ENCODE peak calls at places on chromosomes 4 and X, in five cellular contexts. U is HepG2, W is spleen, R is H1, N is GM23338. O is an unnamed sample. For H3K4me1, the result is how much of the 10 kb centered on the place peaks cover.

GRCh38 chr4:148375581-148375980 is 66.6 kb downstream of the NR3C2 start:
- DNase-seq in U (no peak), W (no peak), R (no peak), N (no peak), O (no peak)

GRCh38 chr4:175953960-175954521 is 111.6 kb upstream of the WDR17 start:
- DNase-seq in U (no peak), W (no peak), R (no peak), N (peak), O (no peak)

GRCh38 chr4:156672492-156672891 is 299.1 kb downstream of the PDGFC start:
- DNase-seq in U (no peak), W (no peak), R (no peak), N (no peak), O (no peak)

GRCh38 chr4:186537843-186538521 is 17.4 kb downstream of the MTNR1A start:
- DNase-seq in U (no peak), W (no peak), R (no peak), N (no peak), O (no peak)

GRCh38 chr4:41746025-41746439 is 2.5 kb downstream of the PHOX2B start:
- DNase-seq in U (no peak), W (no peak), R (no peak), N (peak), O (no peak)

GRCh38 chrX:112545051-112545450 is 134.7 kb downstream of the LHFPL1 start:
- DNase-seq in U (no peak), W (no peak), R (no peak), N (no peak), O (no peak)

GRCh38 chrX:15384304-15384703 is at the start of gene VEGFD:
- DNase-seq in U (peak), W (no peak), R (no peak), N (peak), O (no peak)

GRCh38 chrX:23511783-23512182 is 155.5 kb upstream of the PRDX4 start:
- DNase-seq in U (no peak), W (no peak), R (no peak), N (no peak), O (no peak)

GRCh38 chr4:145482209-145483021 is 762 bp downstream of the SMAD1 start:
- DNase-seq in U (peak), W (peak), R (no peak), N (peak), O (peak)

GRCh38 chr4:20618010-20618409 is 82.2 kb upstream of the PACRGL start:
- DNase-seq in U (no peak), W (no peak), R (no peak), N (no peak), O (no peak)

GRCh38 chrX:13965531-13965930 is 64.2 kb downstream of the GEMIN8 start:
- DNase-seq in U (no peak), W (no peak), R (no peak), N (peak), O (no peak)

GRCh38 chr4:125125256-125125655 is 189.5 kb upstream of the FAT4 start:
- DNase-seq in U (no peak), W (no peak), R (no peak), N (peak), O (no peak)

GRCh38 chr4:109671350-109671749 is 31.9 kb downstream of the CASP6 start:
- DNase-seq in U (no peak), W (no peak), R (no peak), N (no peak), O (no peak)

GRCh38 chr4:10167201-10167600 is 50.6 kb upstream of the WDR1 start:
- DNase-seq in U (no peak), W (no peak), R (no peak), N (no peak), O (no peak)

GRCh38 chrX:96147645-96148044 is 537.0 kb upstream of the DIAPH2 start:
- DNase-seq in U (no peak), W (no peak), R (no peak), N (no peak), O (no peak)

GRCh38 chr4:101211146-101211553 is 136.2 kb downstream of the PPP3CA start:
- DNase-seq in U (peak), W (no peak), R (no peak), N (peak), O (no peak)

GRCh38 chr4:112975567-112976355 is 73.7 kb upstream of the ANK2 start:
- DNase-seq in U (no peak), W (no peak), R (no peak), N (no peak), O (no peak)

GRCh38 chrX:23742174-23742692 is 843 bp downstream of the ACOT9 start:
- DNase-seq in U (peak), W (no peak), R (peak), N (peak), O (no peak)

GRCh38 chr4:102791318-102791835 is 30.6 kb upstream of the MANBA start:
- DNase-seq in U (no peak), W (no peak), R (no peak), N (no peak), O (no peak)

GRCh38 chr4:135724426-135724825 is 1522.8 kb upstream of the PABPC4L start:
- DNase-seq in U (no peak), W (no peak), R (no peak), N (no peak), O (no peak)

GRCh38 chr4:186927624-186928023 is 204.0 kb upstream of the FAT1 start:
- DNase-seq in U (no peak), W (no peak), R (no peak), N (no peak), O (no peak)

GRCh38 chrX:70398899-70399298 is 24.2 kb upstream of the GDPD2 start:
- DNase-seq in U (peak), W (no peak), R (no peak), N (no peak), O (no peak)

GRCh38 chr4:87589531-87589930 is 18.8 kb upstream of the DSPP start:
- DNase-seq in U (no peak), W (no peak), R (no peak), N (no peak), O (no peak)

GRCh38 chr4:37847311-37847710 is 20.8 kb downstream of the PGM2 start:
- DNase-seq in U (no peak), W (no peak), R (no peak), N (no peak), O (no peak)

GRCh38 chr4:144295286-144295995 is 154.9 kb upstream of the GYPA start:
- DNase-seq in U (no peak), W (no peak), R (no peak), N (no peak), O (no peak)

GRCh38 chrX:51148848-51149247 is 183.8 kb upstream of the NUDT10 start:
- DNase-seq in U (no peak), W (no peak), R (peak), N (peak), O (no peak)

GRCh38 chr4:130257271-130257670 is 1161.3 kb downstream of the C4orf33 start:
- DNase-seq in U (no peak), W (no peak), R (no peak), N (no peak), O (no peak)

GRCh38 chr4:189096717-189097116 is 844.0 kb upstream of the FRG1 start:
- DNase-seq in U (no peak), W (no peak), R (no peak), N (peak), O (no peak)

GRCh38 chr4:121998024-121998423 is 46.2 kb upstream of the TRPC3 start:
- DNase-seq in U (no peak), W (peak), R (no peak), N (peak), O (no peak)

GRCh38 chr4:55216871-55217635 is 91.7 kb upstream of the KDR start:
- DNase-seq in U (no peak), W (no peak), R (no peak), N (no peak), O (no peak)

GRCh38 chr4:55906999-55907398 is 41.7 kb upstream of the CEP135 start:
- DNase-seq in U (no peak), W (no peak), R (no peak), N (no peak), O (no peak)

GRCh38 chr4:55382515-55383003 is 13.2 kb upstream of the TMEM165 start:
- DNase-seq in U (no peak), W (no peak), R (no peak), N (no peak), O (no peak)

GRCh38 chr4:164538061-164538460 is 215.9 kb upstream of the SMIM31 start:
- DNase-seq in U (no peak), W (no peak), R (no peak), N (no peak), O (no peak)

GRCh38 chr4:45732161-45732560 is 391.7 kb downstream of the GABRG1 start:
- DNase-seq in U (no peak), W (no peak), R (no peak), N (peak), O (no peak)

GRCh38 chrX:24513416-24513815 is 48.3 kb downstream of the PDK3 start:
- DNase-seq in U (no peak), W (no peak), R (no peak), N (no peak), O (no peak)

GRCh38 chrX:38335382-38335781 is 8.1 kb upstream of the RPGR start:
- DNase-seq in U (no peak), W (no peak), R (no peak), N (no peak), O (no peak)

DNA sequence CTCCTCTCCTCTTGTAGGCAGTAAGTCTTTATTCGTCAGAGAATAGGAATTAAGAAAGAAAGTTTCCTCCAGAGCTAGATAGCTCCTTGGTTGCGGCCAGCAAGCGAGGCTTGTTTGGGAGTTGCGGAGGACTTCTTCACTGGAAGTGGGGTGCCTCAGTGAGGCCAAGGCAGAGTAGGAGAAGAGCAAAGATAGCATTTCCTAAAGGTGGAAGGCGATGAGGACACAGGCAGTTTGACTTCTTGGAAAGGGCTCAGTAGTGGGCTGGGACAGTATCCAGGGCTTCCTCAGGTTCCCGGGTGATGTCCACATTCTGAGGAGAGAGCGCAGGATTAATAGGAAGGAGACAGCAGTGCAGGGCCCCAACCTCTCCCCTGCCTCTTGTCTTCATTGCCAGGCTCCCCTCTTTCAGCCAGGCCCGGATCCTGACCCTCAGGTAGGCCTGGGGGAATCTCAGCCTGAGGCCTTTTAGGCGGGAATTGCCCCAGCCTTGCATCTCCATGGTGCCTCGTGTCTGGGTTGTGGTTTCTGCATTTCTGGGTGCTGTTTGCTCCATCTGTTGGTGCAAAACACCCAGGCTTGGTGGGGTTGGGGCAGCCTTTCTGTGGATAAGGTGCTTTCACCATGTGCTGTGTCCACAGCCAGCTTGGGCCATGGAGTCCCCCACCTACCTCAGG is 12.7 kb downstream of the TRO start:
- DNase-seq in U (no peak), W (no peak), R (no peak), N (no peak), O (no peak)
- H3K4me1 ChIP-seq in U (under half), W (under half), R (under half), N (under half), O (under half)

GRCh38 chrX:12899506-12899905 is 6.9 kb upstream of the TLR8 start:
- DNase-seq in U (no peak), W (no peak), R (no peak), N (no peak), O (no peak)

GRCh38 chrX:12903646-12904045 is 2.8 kb upstream of the TLR8 start:
- DNase-seq in U (no peak), W (no peak), R (no peak), N (no peak), O (no peak)

GRCh38 chrX:12898073-12898472 is 8.3 kb upstream of the TLR8 start:
- DNase-seq in U (no peak), W (no peak), R (no peak), N (no peak), O (no peak)

GRCh38 chrX:12896935-12897334 is 9.5 kb upstream of the TLR8 start:
- DNase-seq in U (no peak), W (no peak), R (no peak), N (no peak), O (no peak)

DNA sequence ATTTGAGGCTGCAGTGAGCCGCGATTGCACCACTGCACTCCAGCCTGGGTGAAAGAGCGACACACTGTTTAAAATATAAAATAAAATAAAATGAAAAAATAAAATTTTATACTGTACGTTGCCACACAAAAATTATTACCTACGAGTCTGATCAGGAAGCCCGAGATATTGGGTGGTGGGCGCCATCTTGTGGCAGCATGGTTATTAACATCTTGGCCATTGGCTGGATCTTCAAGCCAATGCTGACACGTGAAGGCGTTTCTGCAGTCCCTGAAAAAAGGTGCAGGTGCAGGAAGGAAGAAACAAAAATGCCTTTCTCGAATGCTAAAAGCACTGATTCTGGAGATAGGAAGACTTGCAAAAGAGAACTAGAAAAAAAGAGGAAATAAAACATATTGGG is 4.9 kb upstream of the TLR8 start:
- DNase-seq in U (peak), W (peak), R (no peak), N (peak), O (peak)
- TF ChIP-seq CTCF in U (peak), W (peak), R (peak), N (peak), O (peak)

GRCh38 chr4:3709061-3709845 is 56.9 kb upstream of the ADRA2C start:
- DNase-seq in U (no peak), W (peak), R (no peak), N (no peak), O (no peak)
- TF ChIP-seq POLR2AphosphoS5 in U (no peak), W (no peak), R (no peak), N (no peak), O (no peak)

GRCh38 chrX:136192135-136192534 is 44.8 kb downstream of the FHL1 start:
- DNase-seq in U (no peak), W (no peak), R (no peak), N (no peak), O (no peak)

GRCh38 chrX:136190038-136190437 is 42.7 kb downstream of the FHL1 start:
- DNase-seq in U (no peak), W (no peak), R (no peak), N (no peak), O (no peak)

GRCh38 chrX:136186023-136186413 is 38.7 kb downstream of the FHL1 start:
- DNase-seq in U (no peak), W (no peak), R (no peak), N (no peak), O (no peak)

GRCh38 chrX:136191171-136191570 is 43.8 kb downstream of the FHL1 start:
- DNase-seq in U (no peak), W (no peak), R (no peak), N (no peak), O (no peak)

GRCh38 chrX:136189222-136189621 is 41.9 kb downstream of the FHL1 start:
- DNase-seq in U (no peak), W (no peak), R (no peak), N (no peak), O (no peak)
- H3K4me1 ChIP-seq in U (under half), W (under half), R (under half), N (under half), O (under half)

DNA sequence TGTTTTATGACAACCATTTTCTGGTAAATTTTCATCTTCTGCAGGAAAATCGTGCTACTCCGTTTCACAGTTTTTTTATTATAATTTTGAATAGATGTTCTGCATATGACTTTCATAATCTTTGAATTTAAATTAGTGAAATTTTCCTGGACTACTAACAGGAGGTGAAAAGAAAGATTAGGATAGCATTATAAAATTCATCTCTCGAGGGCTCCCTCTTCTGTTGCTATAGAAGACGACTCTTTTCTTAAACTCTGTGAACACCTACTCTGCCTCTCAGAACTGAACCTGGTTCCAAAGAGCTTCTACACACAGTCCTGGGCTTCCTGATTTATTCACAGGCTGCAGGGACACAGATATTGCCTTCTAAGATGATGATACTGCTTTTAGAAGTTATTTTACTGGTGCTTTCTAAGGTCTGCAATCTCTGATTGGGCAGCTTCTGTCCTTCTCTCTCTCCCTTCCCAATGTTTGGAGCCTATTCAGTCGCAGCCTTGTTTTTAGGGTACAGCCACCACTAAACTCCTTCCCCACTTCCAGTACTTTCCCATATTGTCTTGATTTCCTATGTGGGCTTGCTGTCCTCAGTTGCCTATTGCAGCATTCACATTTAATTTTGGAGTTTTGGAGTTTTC is 10.1 kb upstream of the SAP30 start:
- DNase-seq in U (no peak), W (no peak), R (no peak), N (peak), O (no peak)
- TF ChIP-seq CTCF in U (peak), W (no peak), R (peak), N (peak), O (no peak)

O was measured in breast epithelium.